ENCODE peak calls at places on chromosomes 6 and 20, in five cellular contexts. One of them, this sample, is unnamed. For H3K27me3, the result is how much of the 10 kb centered on the place peaks cover.

GRCh38 chr6:155561262-155561970 is 105.8 kb upstream of the NOX3 start:
- DNase-seq in uterus: no peak
- DNase-seq in gastrocnemius medialis: no peak
- DNase-seq in tibial nerve: no peak
- DNase-seq in lower lobe of right lung: no peak
- DNase-seq in this sample: no peak

GRCh38 chr6:96649926-96650325 is 87.0 kb downstream of the FHL5 start:
- DNase-seq in uterus: no peak
- DNase-seq in gastrocnemius medialis: no peak
- DNase-seq in tibial nerve: no peak
- DNase-seq in lower lobe of right lung: no peak
- DNase-seq in this sample: no peak

GRCh38 chr6:55456016-55456415 is 123.0 kb downstream of the HMGCLL1 start:
- DNase-seq in uterus: no peak
- DNase-seq in gastrocnemius medialis: no peak
- DNase-seq in tibial nerve: no peak
- DNase-seq in lower lobe of right lung: no peak
- DNase-seq in this sample: no peak

GRCh38 chr6:135743476-135743875 is 108.0 kb upstream of the PDE7B start:
- DNase-seq in uterus: no peak
- DNase-seq in gastrocnemius medialis: no peak
- DNase-seq in tibial nerve: no peak
- DNase-seq in lower lobe of right lung: no peak
- DNase-seq in this sample: no peak

GRCh38 chr20:21804779-21805178 is 99.3 kb downstream of the PAX1 start:
- DNase-seq in uterus: no peak
- DNase-seq in gastrocnemius medialis: no peak
- DNase-seq in tibial nerve: no peak
- DNase-seq in lower lobe of right lung: no peak
- DNase-seq in this sample: no peak

GRCh38 chr6:6195080-6195479 is 125.4 kb downstream of the F13A1 start:
- DNase-seq in uterus: no peak
- DNase-seq in gastrocnemius medialis: no peak
- DNase-seq in tibial nerve: no peak
- DNase-seq in lower lobe of right lung: no peak
- DNase-seq in this sample: no peak

GRCh38 chr6:17390276-17390675 is 3.1 kb upstream of the CAP2 start:
- DNase-seq in uterus: no peak
- DNase-seq in gastrocnemius medialis: no peak
- DNase-seq in tibial nerve: no peak
- DNase-seq in lower lobe of right lung: no peak
- DNase-seq in this sample: no peak

GRCh38 chr6:154414021-154414813 is 57.6 kb upstream of the IPCEF1 start:
- DNase-seq in uterus: no peak
- DNase-seq in gastrocnemius medialis: no peak
- DNase-seq in tibial nerve: no peak
- DNase-seq in lower lobe of right lung: no peak
- DNase-seq in this sample: no peak

GRCh38 chr6:114052141-114052540 is 81.2 kb upstream of the HDAC2 start:
- DNase-seq in uterus: no peak
- DNase-seq in gastrocnemius medialis: no peak
- DNase-seq in tibial nerve: no peak
- DNase-seq in lower lobe of right lung: no peak
- DNase-seq in this sample: no peak

DNA sequence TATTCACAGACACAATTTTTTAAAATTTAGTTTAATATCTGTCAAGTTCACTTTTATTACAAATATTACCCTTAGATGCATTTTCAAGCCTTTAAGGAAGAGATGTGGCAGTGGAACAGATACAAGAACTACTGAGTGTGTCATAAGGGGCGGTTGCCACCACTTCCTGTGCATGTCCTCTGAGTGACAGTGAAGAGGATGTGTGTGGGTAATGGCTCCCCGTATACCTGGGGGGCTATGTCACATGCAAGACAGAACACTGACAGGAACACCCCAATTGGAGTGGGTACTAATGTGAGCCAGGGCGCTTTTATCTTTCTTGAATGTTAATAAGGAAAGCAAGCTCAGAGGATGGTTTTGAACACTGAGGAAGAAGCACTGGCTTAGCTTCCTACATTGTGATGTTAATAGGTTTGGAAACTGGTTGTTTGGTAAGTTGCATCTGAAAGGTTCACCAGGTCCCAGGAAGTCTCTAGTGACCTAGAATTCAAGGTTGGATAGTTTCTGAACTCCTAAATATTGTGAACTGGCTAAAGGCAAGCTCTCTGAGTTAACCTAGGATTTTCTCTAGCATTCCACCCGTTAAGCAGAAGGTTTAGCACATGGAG is 83.4 kb upstream of the ASF1A start:
- DNase-seq in uterus: no peak
- DNase-seq in gastrocnemius medialis: no peak
- DNase-seq in tibial nerve: no peak
- DNase-seq in lower lobe of right lung: peak
- DNase-seq in this sample: no peak
- H3K27me3 ChIP-seq in uterus: under half
- H3K27me3 ChIP-seq in gastrocnemius medialis: under half
- H3K27me3 ChIP-seq in tibial nerve: under half
- H3K27me3 ChIP-seq in lower lobe of right lung: under half
- H3K27me3 ChIP-seq in this sample: under half

GRCh38 chr20:60725311-60725906 is 526.7 kb upstream of the CDH4 start:
- DNase-seq in uterus: no peak
- DNase-seq in gastrocnemius medialis: no peak
- DNase-seq in tibial nerve: no peak
- DNase-seq in lower lobe of right lung: no peak
- DNase-seq in this sample: no peak

GRCh38 chr20:60727425-60727824 is 524.6 kb upstream of the CDH4 start:
- DNase-seq in uterus: no peak
- DNase-seq in gastrocnemius medialis: no peak
- DNase-seq in tibial nerve: no peak
- DNase-seq in lower lobe of right lung: no peak
- DNase-seq in this sample: no peak

GRCh38 chr20:60729119-60729900 is 522.8 kb upstream of the CDH4 start:
- DNase-seq in uterus: no peak
- DNase-seq in gastrocnemius medialis: no peak
- DNase-seq in tibial nerve: no peak
- DNase-seq in lower lobe of right lung: no peak
- DNase-seq in this sample: no peak

GRCh38 chr20:60728705-60729104 is 523.4 kb upstream of the CDH4 start:
- DNase-seq in uterus: no peak
- DNase-seq in gastrocnemius medialis: no peak
- DNase-seq in tibial nerve: no peak
- DNase-seq in lower lobe of right lung: no peak
- DNase-seq in this sample: no peak
- TF ChIP-seq CTCF in uterus: no peak
- TF ChIP-seq CTCF in gastrocnemius medialis: no peak
- TF ChIP-seq CTCF in tibial nerve: no peak
- TF ChIP-seq CTCF in lower lobe of right lung: no peak
- TF ChIP-seq CTCF in this sample: no peak

DNA sequence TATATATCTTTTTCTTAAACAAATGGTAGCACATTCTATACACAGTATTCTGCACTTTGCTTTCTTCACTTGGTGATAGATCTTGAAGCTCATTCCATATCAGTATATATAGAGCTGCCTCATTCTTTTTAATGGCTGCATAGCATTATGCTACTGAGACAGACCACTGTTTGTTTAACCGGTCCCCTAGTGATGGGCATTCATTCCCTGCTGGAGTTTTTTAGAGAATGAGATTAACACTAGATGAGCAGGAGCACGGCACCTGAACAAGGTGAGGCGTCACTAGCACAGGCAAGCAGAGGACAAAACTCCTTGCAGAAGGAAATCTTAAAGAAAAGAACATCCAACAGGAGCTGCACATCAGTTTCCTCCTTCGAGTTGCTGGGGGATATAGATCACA is 69.6 kb downstream of the GNAS-AS1 start:
- DNase-seq in uterus: no peak
- DNase-seq in gastrocnemius medialis: no peak
- DNase-seq in tibial nerve: no peak
- DNase-seq in lower lobe of right lung: no peak
- DNase-seq in this sample: no peak
- H3K27me3 ChIP-seq in uterus: under half
- H3K27me3 ChIP-seq in gastrocnemius medialis: under half
- H3K27me3 ChIP-seq in tibial nerve: under half
- H3K27me3 ChIP-seq in lower lobe of right lung: under half
- H3K27me3 ChIP-seq in this sample: under half

GRCh38 chr6:32954983-32955802 is 2.3 kb upstream of the HLA-DMA start:
- DNase-seq in uterus: no peak
- DNase-seq in gastrocnemius medialis: no peak
- DNase-seq in tibial nerve: no peak
- DNase-seq in lower lobe of right lung: no peak
- DNase-seq in this sample: no peak
- TF ChIP-seq CTCF in uterus: no peak
- TF ChIP-seq CTCF in gastrocnemius medialis: no peak
- TF ChIP-seq CTCF in tibial nerve: no peak
- TF ChIP-seq CTCF in lower lobe of right lung: peak
- TF ChIP-seq CTCF in this sample: peak

GRCh38 chr20:64052987-64053840 is 3.8 kb upstream of the SOX18 start:
- DNase-seq in uterus: no peak
- DNase-seq in gastrocnemius medialis: no peak
- DNase-seq in tibial nerve: no peak
- DNase-seq in lower lobe of right lung: no peak
- DNase-seq in this sample: no peak
- H3K27me3 ChIP-seq in uterus: under half
- H3K27me3 ChIP-seq in gastrocnemius medialis: under half
- H3K27me3 ChIP-seq in tibial nerve: under half
- H3K27me3 ChIP-seq in lower lobe of right lung: half or more
- H3K27me3 ChIP-seq in this sample: under half

GRCh38 chr6:50655848-50656453 is 57.4 kb upstream of the TFAP2D start:
- DNase-seq in uterus: no peak
- DNase-seq in gastrocnemius medialis: no peak
- DNase-seq in tibial nerve: no peak
- DNase-seq in lower lobe of right lung: no peak
- DNase-seq in this sample: no peak
- TF ChIP-seq CTCF in uterus: no peak
- TF ChIP-seq CTCF in gastrocnemius medialis: no peak
- TF ChIP-seq CTCF in tibial nerve: peak
- TF ChIP-seq CTCF in lower lobe of right lung: peak
- TF ChIP-seq CTCF in this sample: peak

DNA sequence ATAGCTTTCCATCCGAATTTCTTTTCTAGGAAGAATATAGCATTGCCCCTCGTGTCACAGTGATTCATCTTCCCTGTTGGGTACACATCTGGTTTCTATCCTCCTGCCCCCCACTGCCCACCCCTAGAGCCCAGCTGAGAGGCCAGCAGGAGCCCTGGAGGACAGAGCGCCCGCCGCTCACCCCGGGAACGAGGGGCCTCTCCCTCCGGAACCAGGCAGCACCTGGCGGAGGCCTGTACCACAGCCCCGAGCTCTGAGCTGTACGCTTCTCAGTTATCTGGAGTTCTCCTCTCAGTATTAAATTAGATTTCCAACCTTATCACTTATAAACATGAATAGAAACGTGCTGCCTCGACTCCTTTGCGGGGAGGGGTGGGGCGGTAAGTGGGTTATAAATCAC is 6.0 kb downstream of the ANKRD60 start:
- DNase-seq in uterus: no peak
- DNase-seq in gastrocnemius medialis: no peak
- DNase-seq in tibial nerve: no peak
- DNase-seq in lower lobe of right lung: no peak
- DNase-seq in this sample: no peak
- H3K27me3 ChIP-seq in uterus: under half
- H3K27me3 ChIP-seq in gastrocnemius medialis: under half
- H3K27me3 ChIP-seq in tibial nerve: under half
- H3K27me3 ChIP-seq in lower lobe of right lung: under half
- H3K27me3 ChIP-seq in this sample: under half

GRCh38 chr6:162710438-162710837 is 17.1 kb downstream of the PRKN start:
- DNase-seq in uterus: no peak
- DNase-seq in gastrocnemius medialis: no peak
- DNase-seq in tibial nerve: no peak
- DNase-seq in lower lobe of right lung: no peak
- DNase-seq in this sample: no peak

GRCh38 chr6:162712694-162713093 is 14.9 kb downstream of the PRKN start:
- DNase-seq in uterus: no peak
- DNase-seq in gastrocnemius medialis: no peak
- DNase-seq in tibial nerve: no peak
- DNase-seq in lower lobe of right lung: no peak
- DNase-seq in this sample: no peak

GRCh38 chr6:162709431-162709830 is 18.1 kb downstream of the PRKN start:
- DNase-seq in uterus: no peak
- DNase-seq in gastrocnemius medialis: no peak
- DNase-seq in tibial nerve: no peak
- DNase-seq in lower lobe of right lung: no peak
- DNase-seq in this sample: no peak

GRCh38 chr6:162710936-162711335 is 16.6 kb downstream of the PRKN start:
- DNase-seq in uterus: no peak
- DNase-seq in gastrocnemius medialis: no peak
- DNase-seq in tibial nerve: no peak
- DNase-seq in lower lobe of right lung: no peak
- DNase-seq in this sample: no peak

DNA sequence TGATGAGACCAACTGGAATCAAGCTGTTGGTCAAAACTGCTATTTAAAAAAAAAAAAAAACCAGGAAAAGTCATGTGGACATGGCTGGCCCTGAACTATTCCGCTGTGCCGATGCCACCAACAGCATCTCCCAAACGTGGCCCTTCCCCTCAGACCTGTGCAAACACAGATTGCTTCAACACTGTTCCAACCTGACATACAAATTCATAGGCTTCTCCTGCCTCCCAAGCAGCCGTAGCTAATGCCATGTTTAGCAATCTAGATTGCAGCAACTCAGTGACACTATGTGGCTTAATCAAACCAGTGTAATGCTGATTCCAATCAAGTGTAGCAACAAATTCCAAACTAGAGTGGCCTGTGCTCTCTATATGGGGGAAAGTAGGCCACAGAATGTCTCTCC is 16.2 kb downstream of the PRKN start:
- DNase-seq in uterus: no peak
- DNase-seq in gastrocnemius medialis: no peak
- DNase-seq in tibial nerve: no peak
- DNase-seq in lower lobe of right lung: no peak
- DNase-seq in this sample: no peak
- TF ChIP-seq CTCF in uterus: no peak
- TF ChIP-seq CTCF in gastrocnemius medialis: no peak
- TF ChIP-seq CTCF in tibial nerve: no peak
- TF ChIP-seq CTCF in lower lobe of right lung: no peak
- TF ChIP-seq CTCF in this sample: no peak

DNA sequence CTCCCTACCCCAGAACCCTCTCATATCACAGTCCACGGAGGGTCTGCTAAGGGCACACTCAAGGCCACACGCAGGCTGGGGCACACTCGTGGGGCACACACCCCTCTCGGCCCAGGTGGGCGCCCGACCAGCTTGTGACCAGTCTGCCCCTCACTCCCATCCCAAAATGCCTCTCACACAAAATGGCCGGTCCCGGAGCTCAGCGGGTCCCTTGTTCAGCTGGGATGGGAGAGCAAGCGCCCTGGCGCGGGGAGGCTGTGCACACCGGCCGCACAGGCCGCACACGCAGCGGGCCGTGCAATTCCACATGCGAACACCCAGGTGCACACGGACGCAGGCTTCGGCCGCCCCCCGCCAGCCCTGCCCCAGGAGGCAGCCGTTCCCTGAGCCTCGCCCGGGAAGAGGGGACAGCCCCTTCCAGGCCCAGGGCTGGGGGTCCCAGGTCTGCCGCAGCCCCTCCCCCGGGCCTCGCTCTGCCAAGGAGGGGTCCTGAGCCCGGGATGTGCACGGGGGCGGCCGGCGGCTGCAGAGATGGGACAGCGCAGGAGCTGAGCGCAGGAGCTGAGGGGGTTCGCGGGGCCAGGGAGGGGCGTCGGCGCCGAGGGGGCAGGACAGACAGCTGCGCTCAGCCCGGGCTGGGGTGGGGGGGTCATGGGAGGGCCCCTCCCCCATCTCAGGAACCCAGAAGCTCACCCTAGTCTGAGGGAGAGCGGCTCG is 1.3 kb downstream of the KCNQ2 start:
- DNase-seq in uterus: no peak
- DNase-seq in gastrocnemius medialis: no peak
- DNase-seq in tibial nerve: no peak
- DNase-seq in lower lobe of right lung: no peak
- DNase-seq in this sample: no peak
- H3K27me3 ChIP-seq in uterus: under half
- H3K27me3 ChIP-seq in gastrocnemius medialis: half or more
- H3K27me3 ChIP-seq in tibial nerve: under half
- H3K27me3 ChIP-seq in lower lobe of right lung: half or more
- H3K27me3 ChIP-seq in this sample: half or more